ENCODE peak calls at places on chromosomes 1 and 21, in five cellular contexts. A is GM04504; Z is stimulated activated CD4-positive, alpha-beta T cell treated with anti-CD3 and anti-CD28 coated beads, Interleukin-4, amount 100 ng/mL, for 48 hours; C is cardiac fibroblast; I is choroid plexus epithelial cell. Q is an unnamed sample.

GRCh38 chr1:58903450-58904298 is 119.8 kb upstream of the JUN start:
- DNase-seq in A (peak), Z (peak), C (peak), I (peak), Q (peak)

GRCh38 chr1:117883620-117884019 is 45.8 kb downstream of the GDAP2 start:
- DNase-seq in A (no peak), Z (no peak), C (no peak), I (no peak), Q (no peak)

GRCh38 chr21:27802816-27803475 is 836.1 kb upstream of the ADAMTS5 start:
- DNase-seq in A (no peak), Z (peak), C (peak), I (peak), Q (no peak)

GRCh38 chr21:32470206-32470605 is 57.7 kb downstream of the EVA1C start:
- DNase-seq in A (no peak), Z (no peak), C (no peak), I (no peak), Q (no peak)

GRCh38 chr1:59104191-59104760 is 192.6 kb upstream of the FGGY start:
- DNase-seq in A (no peak), Z (no peak), C (no peak), I (no peak), Q (no peak)

GRCh38 chr1:186188004-186188539 is 187.0 kb downstream of the TPR start:
- DNase-seq in A (peak), Z (no peak), C (peak), I (peak), Q (no peak)

GRCh38 chr1:6025269-6026094 is 20.2 kb upstream of the KCNAB2 start:
- DNase-seq in A (no peak), Z (no peak), C (no peak), I (no peak), Q (no peak)

GRCh38 chr1:62826892-62827291 is 43.0 kb downstream of the ATG4C start:
- DNase-seq in A (no peak), Z (no peak), C (peak), I (no peak), Q (no peak)

GRCh38 chr1:115976900-115977480 is 677 bp downstream of the SLC22A15 start:
- DNase-seq in A (no peak), Z (no peak), C (no peak), I (no peak), Q (no peak)

GRCh38 chr1:166032901-166033371 is 133.9 kb downstream of the FAM78B start:
- DNase-seq in A (no peak), Z (no peak), C (no peak), I (no peak), Q (no peak)

GRCh38 chr21:34670962-34671348 is 2.2 kb downstream of the CLIC6 start:
- DNase-seq in A (no peak), Z (no peak), C (no peak), I (no peak), Q (no peak)

GRCh38 chr1:20061866-20062265 is 8.1 kb upstream of the PLA2G5 start:
- DNase-seq in A (no peak), Z (no peak), C (peak), I (no peak), Q (no peak)

GRCh38 chr1:23216771-23217420 is 406 bp downstream of the HTR1D start:
- DNase-seq in A (no peak), Z (peak), C (no peak), I (no peak), Q (no peak)

GRCh38 chr1:7912743-7913557 is 27.7 kb downstream of the TNFRSF9 start:
- DNase-seq in A (no peak), Z (no peak), C (no peak), I (no peak), Q (no peak)

GRCh38 chr21:36400719-36401118 is 15.5 kb downstream of the CHAF1B start:
- DNase-seq in A (no peak), Z (no peak), C (no peak), I (no peak), Q (no peak)

GRCh38 chr1:59574085-59574484 is 240.7 kb upstream of the HOOK1 start:
- DNase-seq in A (peak), Z (no peak), C (peak), I (peak), Q (no peak)

GRCh38 chr1:54884135-54884586 is 2.8 kb downstream of the DHCR24 start:
- DNase-seq in A (no peak), Z (no peak), C (no peak), I (no peak), Q (no peak)

GRCh38 chr21:38766987-38767722 is 38.6 kb upstream of the ETS2 start:
- DNase-seq in A (no peak), Z (no peak), C (no peak), I (no peak), Q (peak)

GRCh38 chr21:41961282-41961701 is 7.5 kb upstream of the C2CD2 start:
- DNase-seq in A (no peak), Z (no peak), C (peak), I (no peak), Q (no peak)

GRCh38 chr1:85464497-85465098 is 361 bp downstream of the DDAH1 start:
- DNase-seq in A (peak), Z (peak), C (peak), I (peak), Q (peak)

GRCh38 chr1:13823126-13823880 is 123.3 kb downstream of the PRDM2 start:
- DNase-seq in A (no peak), Z (no peak), C (no peak), I (no peak), Q (no peak)

GRCh38 chr21:18249542-18250152 is 5.0 kb downstream of the CHODL start:
- DNase-seq in A (no peak), Z (no peak), C (no peak), I (no peak), Q (no peak)

GRCh38 chr1:246609632-246610031 is 43.4 kb downstream of the CNST start:
- DNase-seq in A (no peak), Z (no peak), C (peak), I (no peak), Q (no peak)

GRCh38 chr1:63731117-63732043 is 42.4 kb upstream of the ROR1 start:
- DNase-seq in A (peak), Z (no peak), C (peak), I (peak), Q (no peak)

GRCh38 chr21:16424331-16424749 is 694.6 kb downstream of the USP25 start:
- DNase-seq in A (no peak), Z (no peak), C (peak), I (peak), Q (no peak)

GRCh38 chr1:153550827-153551512 is 1.9 kb upstream of the S100A3 start:
- DNase-seq in A (no peak), Z (no peak), C (no peak), I (no peak), Q (no peak)

GRCh38 chr1:71106658-71107322 is 26.0 kb upstream of the ZRANB2 start:
- DNase-seq in A (no peak), Z (no peak), C (peak), I (no peak), Q (no peak)

GRCh38 chr21:29231781-29232548 is 66.8 kb upstream of the BACH1 start:
- DNase-seq in A (no peak), Z (no peak), C (no peak), I (no peak), Q (no peak)

GRCh38 chr1:216812966-216813365 is 89.7 kb upstream of the ESRRG start:
- DNase-seq in A (no peak), Z (no peak), C (no peak), I (peak), Q (no peak)

GRCh38 chr1:65417729-65418128 is 2.7 kb upstream of the LEPR start:
- DNase-seq in A (no peak), Z (no peak), C (no peak), I (no peak), Q (no peak)

GRCh38 chr1:116153692-116154031 is 42.5 kb downstream of the MAB21L3 start:
- DNase-seq in A (no peak), Z (no peak), C (no peak), I (no peak), Q (no peak)

GRCh38 chr1:94071956-94072355 is 49.0 kb downstream of the ABCA4 start:
- DNase-seq in A (no peak), Z (no peak), C (no peak), I (peak), Q (no peak)

GRCh38 chr1:204721378-204722041 is 36.0 kb upstream of the LRRN2 start:
- DNase-seq in A (no peak), Z (no peak), C (no peak), I (no peak), Q (no peak)

GRCh38 chr21:41620982-41621381 is 113.0 kb upstream of the TMPRSS2 start:
- DNase-seq in A (no peak), Z (no peak), C (peak), I (no peak), Q (no peak)

GRCh38 chr1:56586502-56586901 is 7.1 kb upstream of the PLPP3 start:
- DNase-seq in A (no peak), Z (no peak), C (no peak), I (no peak), Q (no peak)